ENCODE peak calls at places on chromosome 14, in eight cellular contexts. One of them, this sample, is unnamed.

GRCh38 chr14:28751467-28752058 is 15.0 kb upstream of the FOXG1 start:
- DNase-seq in stimulated activated CD4-positive, alpha-beta T cell treated with anti-CD3 and anti-CD28 coated beads, Interleukin-15, amount 100 ng/mL, for 1 hour: no peak
- DNase-seq in SK-N-SH: peak; percentile 46
- DNase-seq in amniotic stem cell: peak; percentile 32
- DNase-seq in thoracic aorta: no peak
- DNase-seq in neural progenitor cell: peak; percentile 85
- DNase-seq in caudate nucleus: no peak
- DNase-seq in activated effector memory CD4-positive, alpha-beta T cell treated with Interleukin-2 at 50 U/mL for 16 hours: no peak
- DNase-seq in this sample: peak; percentile 63

GRCh38 chr14:53564870-53565269 is 391.8 kb downstream of the BMP4 start:
- DNase-seq in stimulated activated CD4-positive, alpha-beta T cell treated with anti-CD3 and anti-CD28 coated beads, Interleukin-15, amount 100 ng/mL, for 1 hour: no peak
- DNase-seq in SK-N-SH: no peak
- DNase-seq in amniotic stem cell: no peak
- DNase-seq in thoracic aorta: no peak
- DNase-seq in neural progenitor cell: no peak
- DNase-seq in caudate nucleus: no peak
- DNase-seq in activated effector memory CD4-positive, alpha-beta T cell treated with Interleukin-2 at 50 U/mL for 16 hours: no peak
- DNase-seq in this sample: no peak

GRCh38 chr14:36300337-36300736 is 20.1 kb downstream of the MBIP start:
- DNase-seq in stimulated activated CD4-positive, alpha-beta T cell treated with anti-CD3 and anti-CD28 coated beads, Interleukin-15, amount 100 ng/mL, for 1 hour: no peak
- DNase-seq in SK-N-SH: no peak
- DNase-seq in amniotic stem cell: no peak
- DNase-seq in thoracic aorta: no peak
- DNase-seq in neural progenitor cell: no peak
- DNase-seq in caudate nucleus: no peak
- DNase-seq in activated effector memory CD4-positive, alpha-beta T cell treated with Interleukin-2 at 50 U/mL for 16 hours: no peak
- DNase-seq in this sample: no peak

GRCh38 chr14:74859757-74860156 is 16.2 kb downstream of the PROX2 start:
- DNase-seq in stimulated activated CD4-positive, alpha-beta T cell treated with anti-CD3 and anti-CD28 coated beads, Interleukin-15, amount 100 ng/mL, for 1 hour: no peak
- DNase-seq in SK-N-SH: no peak
- DNase-seq in amniotic stem cell: no peak
- DNase-seq in thoracic aorta: no peak
- DNase-seq in neural progenitor cell: no peak
- DNase-seq in caudate nucleus: no peak
- DNase-seq in activated effector memory CD4-positive, alpha-beta T cell treated with Interleukin-2 at 50 U/mL for 16 hours: no peak
- DNase-seq in this sample: no peak

GRCh38 chr14:74963705-74964271 is 8.4 kb upstream of the PGF start:
- DNase-seq in stimulated activated CD4-positive, alpha-beta T cell treated with anti-CD3 and anti-CD28 coated beads, Interleukin-15, amount 100 ng/mL, for 1 hour: no peak
- DNase-seq in SK-N-SH: no peak
- DNase-seq in amniotic stem cell: no peak
- DNase-seq in thoracic aorta: no peak
- DNase-seq in neural progenitor cell: no peak
- DNase-seq in caudate nucleus: no peak
- DNase-seq in activated effector memory CD4-positive, alpha-beta T cell treated with Interleukin-2 at 50 U/mL for 16 hours: no peak
- DNase-seq in this sample: no peak

GRCh38 chr14:31992051-31992450 is 85.1 kb upstream of the ARHGAP5 start:
- DNase-seq in stimulated activated CD4-positive, alpha-beta T cell treated with anti-CD3 and anti-CD28 coated beads, Interleukin-15, amount 100 ng/mL, for 1 hour: no peak
- DNase-seq in SK-N-SH: no peak
- DNase-seq in amniotic stem cell: no peak
- DNase-seq in thoracic aorta: no peak
- DNase-seq in neural progenitor cell: no peak
- DNase-seq in caudate nucleus: no peak
- DNase-seq in activated effector memory CD4-positive, alpha-beta T cell treated with Interleukin-2 at 50 U/mL for 16 hours: no peak
- DNase-seq in this sample: no peak

GRCh38 chr14:89618309-89618708 is 201.3 kb upstream of the FOXN3 start:
- DNase-seq in stimulated activated CD4-positive, alpha-beta T cell treated with anti-CD3 and anti-CD28 coated beads, Interleukin-15, amount 100 ng/mL, for 1 hour: no peak
- DNase-seq in SK-N-SH: peak; percentile 38
- DNase-seq in amniotic stem cell: no peak
- DNase-seq in thoracic aorta: no peak
- DNase-seq in neural progenitor cell: no peak
- DNase-seq in caudate nucleus: no peak
- DNase-seq in activated effector memory CD4-positive, alpha-beta T cell treated with Interleukin-2 at 50 U/mL for 16 hours: no peak
- DNase-seq in this sample: no peak

GRCh38 chr14:68814376-68815287 is 21.8 kb upstream of the ZFP36L1 start:
- DNase-seq in stimulated activated CD4-positive, alpha-beta T cell treated with anti-CD3 and anti-CD28 coated beads, Interleukin-15, amount 100 ng/mL, for 1 hour: no peak
- DNase-seq in SK-N-SH: peak; percentile 71
- DNase-seq in amniotic stem cell: no peak
- DNase-seq in thoracic aorta: no peak
- DNase-seq in neural progenitor cell: peak; percentile 58
- DNase-seq in caudate nucleus: no peak
- DNase-seq in activated effector memory CD4-positive, alpha-beta T cell treated with Interleukin-2 at 50 U/mL for 16 hours: peak; percentile 44
- DNase-seq in this sample: peak; percentile 92

GRCh38 chr14:100900837-100901390 is 2.6 kb downstream of the RTL1 start:
- DNase-seq in stimulated activated CD4-positive, alpha-beta T cell treated with anti-CD3 and anti-CD28 coated beads, Interleukin-15, amount 100 ng/mL, for 1 hour: no peak
- DNase-seq in SK-N-SH: peak; percentile 81
- DNase-seq in amniotic stem cell: no peak
- DNase-seq in thoracic aorta: no peak
- DNase-seq in neural progenitor cell: peak; percentile 87
- DNase-seq in caudate nucleus: no peak
- DNase-seq in activated effector memory CD4-positive, alpha-beta T cell treated with Interleukin-2 at 50 U/mL for 16 hours: no peak
- DNase-seq in this sample: peak; percentile 79

GRCh38 chr14:101590616-101591015 is 29.3 kb downstream of the DIO3 start:
- DNase-seq in stimulated activated CD4-positive, alpha-beta T cell treated with anti-CD3 and anti-CD28 coated beads, Interleukin-15, amount 100 ng/mL, for 1 hour: no peak
- DNase-seq in SK-N-SH: peak; percentile 11
- DNase-seq in amniotic stem cell: no peak
- DNase-seq in thoracic aorta: no peak
- DNase-seq in neural progenitor cell: no peak
- DNase-seq in caudate nucleus: no peak
- DNase-seq in activated effector memory CD4-positive, alpha-beta T cell treated with Interleukin-2 at 50 U/mL for 16 hours: no peak
- DNase-seq in this sample: no peak

GRCh38 chr14:70130498-70130897 is 58.3 kb downstream of the SLC8A3 start:
- DNase-seq in stimulated activated CD4-positive, alpha-beta T cell treated with anti-CD3 and anti-CD28 coated beads, Interleukin-15, amount 100 ng/mL, for 1 hour: no peak
- DNase-seq in SK-N-SH: no peak
- DNase-seq in amniotic stem cell: no peak
- DNase-seq in thoracic aorta: no peak
- DNase-seq in neural progenitor cell: no peak
- DNase-seq in caudate nucleus: no peak
- DNase-seq in activated effector memory CD4-positive, alpha-beta T cell treated with Interleukin-2 at 50 U/mL for 16 hours: no peak
- DNase-seq in this sample: no peak

GRCh38 chr14:76546426-76547221 is 170.7 kb downstream of the ESRRB start:
- DNase-seq in stimulated activated CD4-positive, alpha-beta T cell treated with anti-CD3 and anti-CD28 coated beads, Interleukin-15, amount 100 ng/mL, for 1 hour: no peak
- DNase-seq in SK-N-SH: peak; percentile 65
- DNase-seq in amniotic stem cell: no peak
- DNase-seq in thoracic aorta: no peak
- DNase-seq in neural progenitor cell: peak; percentile 78
- DNase-seq in caudate nucleus: no peak
- DNase-seq in activated effector memory CD4-positive, alpha-beta T cell treated with Interleukin-2 at 50 U/mL for 16 hours: no peak
- DNase-seq in this sample: peak; percentile 77

GRCh38 chr14:34488528-34488927 is 26.5 kb upstream of the SPTSSA start:
- DNase-seq in stimulated activated CD4-positive, alpha-beta T cell treated with anti-CD3 and anti-CD28 coated beads, Interleukin-15, amount 100 ng/mL, for 1 hour: no peak
- DNase-seq in SK-N-SH: no peak
- DNase-seq in amniotic stem cell: no peak
- DNase-seq in thoracic aorta: no peak
- DNase-seq in neural progenitor cell: no peak
- DNase-seq in caudate nucleus: no peak
- DNase-seq in activated effector memory CD4-positive, alpha-beta T cell treated with Interleukin-2 at 50 U/mL for 16 hours: no peak
- DNase-seq in this sample: no peak

GRCh38 chr14:96047101-96047500 is 7.9 kb downstream of the C14orf132 start:
- DNase-seq in stimulated activated CD4-positive, alpha-beta T cell treated with anti-CD3 and anti-CD28 coated beads, Interleukin-15, amount 100 ng/mL, for 1 hour: no peak
- DNase-seq in SK-N-SH: no peak
- DNase-seq in amniotic stem cell: no peak
- DNase-seq in thoracic aorta: no peak
- DNase-seq in neural progenitor cell: no peak
- DNase-seq in caudate nucleus: no peak
- DNase-seq in activated effector memory CD4-positive, alpha-beta T cell treated with Interleukin-2 at 50 U/mL for 16 hours: no peak
- DNase-seq in this sample: no peak

GRCh38 chr14:82403972-82404371 is 870.3 kb upstream of the SEL1L start:
- DNase-seq in stimulated activated CD4-positive, alpha-beta T cell treated with anti-CD3 and anti-CD28 coated beads, Interleukin-15, amount 100 ng/mL, for 1 hour: no peak
- DNase-seq in SK-N-SH: no peak
- DNase-seq in amniotic stem cell: no peak
- DNase-seq in thoracic aorta: no peak
- DNase-seq in neural progenitor cell: no peak
- DNase-seq in caudate nucleus: no peak
- DNase-seq in activated effector memory CD4-positive, alpha-beta T cell treated with Interleukin-2 at 50 U/mL for 16 hours: no peak
- DNase-seq in this sample: no peak

GRCh38 chr14:65095633-65096205 is 6.6 kb downstream of the MAX start:
- DNase-seq in stimulated activated CD4-positive, alpha-beta T cell treated with anti-CD3 and anti-CD28 coated beads, Interleukin-15, amount 100 ng/mL, for 1 hour: no peak
- DNase-seq in SK-N-SH: no peak
- DNase-seq in amniotic stem cell: no peak
- DNase-seq in thoracic aorta: no peak
- DNase-seq in neural progenitor cell: no peak
- DNase-seq in caudate nucleus: peak; percentile 15
- DNase-seq in activated effector memory CD4-positive, alpha-beta T cell treated with Interleukin-2 at 50 U/mL for 16 hours: no peak
- DNase-seq in this sample: no peak

GRCh38 chr14:59870277-59871165 is at the start of gene RTN1:
- DNase-seq in stimulated activated CD4-positive, alpha-beta T cell treated with anti-CD3 and anti-CD28 coated beads, Interleukin-15, amount 100 ng/mL, for 1 hour: no peak
- DNase-seq in SK-N-SH: peak; percentile 82
- DNase-seq in amniotic stem cell: no peak
- DNase-seq in thoracic aorta: peak; percentile 4
- DNase-seq in neural progenitor cell: peak; percentile 87
- DNase-seq in caudate nucleus: peak; percentile 55
- DNase-seq in activated effector memory CD4-positive, alpha-beta T cell treated with Interleukin-2 at 50 U/mL for 16 hours: no peak
- DNase-seq in this sample: peak; percentile 83

GRCh38 chr14:95875831-95876768 is 532 bp upstream of the TUNAR start:
- DNase-seq in stimulated activated CD4-positive, alpha-beta T cell treated with anti-CD3 and anti-CD28 coated beads, Interleukin-15, amount 100 ng/mL, for 1 hour: no peak
- DNase-seq in SK-N-SH: peak; percentile 87
- DNase-seq in amniotic stem cell: no peak
- DNase-seq in thoracic aorta: no peak
- DNase-seq in neural progenitor cell: peak; percentile 89
- DNase-seq in caudate nucleus: no peak
- DNase-seq in activated effector memory CD4-positive, alpha-beta T cell treated with Interleukin-2 at 50 U/mL for 16 hours: no peak
- DNase-seq in this sample: peak; percentile 45

GRCh38 chr14:103742499-103743255 is 27.1 kb downstream of the ZFYVE21 start:
- DNase-seq in stimulated activated CD4-positive, alpha-beta T cell treated with anti-CD3 and anti-CD28 coated beads, Interleukin-15, amount 100 ng/mL, for 1 hour: no peak
- DNase-seq in SK-N-SH: no peak
- DNase-seq in amniotic stem cell: no peak
- DNase-seq in thoracic aorta: no peak
- DNase-seq in neural progenitor cell: no peak
- DNase-seq in caudate nucleus: no peak
- DNase-seq in activated effector memory CD4-positive, alpha-beta T cell treated with Interleukin-2 at 50 U/mL for 16 hours: no peak
- DNase-seq in this sample: no peak

GRCh38 chr14:61632401-61633195 is 62.7 kb upstream of the HIF1A start:
- DNase-seq in stimulated activated CD4-positive, alpha-beta T cell treated with anti-CD3 and anti-CD28 coated beads, Interleukin-15, amount 100 ng/mL, for 1 hour: no peak
- DNase-seq in SK-N-SH: no peak
- DNase-seq in amniotic stem cell: no peak
- DNase-seq in thoracic aorta: no peak
- DNase-seq in neural progenitor cell: no peak
- DNase-seq in caudate nucleus: no peak
- DNase-seq in activated effector memory CD4-positive, alpha-beta T cell treated with Interleukin-2 at 50 U/mL for 16 hours: no peak
- DNase-seq in this sample: no peak

GRCh38 chr14:32201816-32202467 is at the start of gene RNU6-7:
- DNase-seq in stimulated activated CD4-positive, alpha-beta T cell treated with anti-CD3 and anti-CD28 coated beads, Interleukin-15, amount 100 ng/mL, for 1 hour: no peak
- DNase-seq in SK-N-SH: peak; percentile 33
- DNase-seq in amniotic stem cell: no peak
- DNase-seq in thoracic aorta: no peak
- DNase-seq in neural progenitor cell: peak; percentile 66
- DNase-seq in caudate nucleus: no peak
- DNase-seq in activated effector memory CD4-positive, alpha-beta T cell treated with Interleukin-2 at 50 U/mL for 16 hours: no peak
- DNase-seq in this sample: peak; percentile 61

GRCh38 chr14:87483651-87484260 is 509.2 kb downstream of the GALC start:
- DNase-seq in stimulated activated CD4-positive, alpha-beta T cell treated with anti-CD3 and anti-CD28 coated beads, Interleukin-15, amount 100 ng/mL, for 1 hour: no peak
- DNase-seq in SK-N-SH: no peak
- DNase-seq in amniotic stem cell: no peak
- DNase-seq in thoracic aorta: no peak
- DNase-seq in neural progenitor cell: no peak
- DNase-seq in caudate nucleus: no peak
- DNase-seq in activated effector memory CD4-positive, alpha-beta T cell treated with Interleukin-2 at 50 U/mL for 16 hours: no peak
- DNase-seq in this sample: no peak

GRCh38 chr14:74089251-74090020 is 4.7 kb downstream of the LIN52 start:
- DNase-seq in stimulated activated CD4-positive, alpha-beta T cell treated with anti-CD3 and anti-CD28 coated beads, Interleukin-15, amount 100 ng/mL, for 1 hour: no peak
- DNase-seq in SK-N-SH: no peak
- DNase-seq in amniotic stem cell: no peak
- DNase-seq in thoracic aorta: no peak
- DNase-seq in neural progenitor cell: no peak
- DNase-seq in caudate nucleus: no peak
- DNase-seq in activated effector memory CD4-positive, alpha-beta T cell treated with Interleukin-2 at 50 U/mL for 16 hours: no peak
- DNase-seq in this sample: no peak

GRCh38 chr14:102503576-102504224 is 5.9 kb downstream of the ANKRD9 start:
- DNase-seq in stimulated activated CD4-positive, alpha-beta T cell treated with anti-CD3 and anti-CD28 coated beads, Interleukin-15, amount 100 ng/mL, for 1 hour: no peak
- DNase-seq in SK-N-SH: no peak
- DNase-seq in amniotic stem cell: no peak
- DNase-seq in thoracic aorta: no peak
- DNase-seq in neural progenitor cell: no peak
- DNase-seq in caudate nucleus: no peak
- DNase-seq in activated effector memory CD4-positive, alpha-beta T cell treated with Interleukin-2 at 50 U/mL for 16 hours: no peak
- DNase-seq in this sample: no peak

GRCh38 chr14:105053421-105053820 is 11.8 kb downstream of the GPR132 start:
- DNase-seq in stimulated activated CD4-positive, alpha-beta T cell treated with anti-CD3 and anti-CD28 coated beads, Interleukin-15, amount 100 ng/mL, for 1 hour: no peak
- DNase-seq in SK-N-SH: no peak
- DNase-seq in amniotic stem cell: no peak
- DNase-seq in thoracic aorta: no peak
- DNase-seq in neural progenitor cell: no peak
- DNase-seq in caudate nucleus: no peak
- DNase-seq in activated effector memory CD4-positive, alpha-beta T cell treated with Interleukin-2 at 50 U/mL for 16 hours: no peak
- DNase-seq in this sample: no peak

GRCh38 chr14:62071029-62071428 is 308.8 kb downstream of the SNAPC1 start:
- DNase-seq in stimulated activated CD4-positive, alpha-beta T cell treated with anti-CD3 and anti-CD28 coated beads, Interleukin-15, amount 100 ng/mL, for 1 hour: no peak
- DNase-seq in SK-N-SH: no peak
- DNase-seq in amniotic stem cell: no peak
- DNase-seq in thoracic aorta: no peak
- DNase-seq in neural progenitor cell: peak; percentile 33
- DNase-seq in caudate nucleus: no peak
- DNase-seq in activated effector memory CD4-positive, alpha-beta T cell treated with Interleukin-2 at 50 U/mL for 16 hours: no peak
- DNase-seq in this sample: no peak

This sample was measured in ELF-1.